ENCODE peak calls at places on chromosomes 4 and X, in four cellular contexts. One of them, this sample, is unnamed.

GRCh38 chr4:90025248-90025647 is 101.9 kb upstream of the CCSER1 start:
- DNase-seq in IMR-90: peak; percentile 0
- DNase-seq in K562: no peak
- DNase-seq in GM12878: no peak
- DNase-seq in this sample: peak; percentile 1

GRCh38 chrX:106621836-106622235 is 10.1 kb downstream of the RADX start:
- DNase-seq in IMR-90: no peak
- DNase-seq in K562: no peak
- DNase-seq in GM12878: no peak
- DNase-seq in this sample: no peak

GRCh38 chr4:139975830-139976272 is 178.1 kb downstream of the MAML3 start:
- DNase-seq in K562: no peak
- DNase-seq in GM12878: no peak
- DNase-seq in IMR-90: peak; percentile 56
- DNase-seq in this sample: no peak

GRCh38 chr4:34733185-34733916 is 1511.0 kb downstream of the ARAP2 start:
- DNase-seq in IMR-90: no peak
- DNase-seq in K562: no peak
- DNase-seq in GM12878: no peak
- DNase-seq in this sample: peak; percentile 81

GRCh38 chrX:41178201-41178600 is 93.0 kb downstream of the USP9X start:
- DNase-seq in K562: no peak
- DNase-seq in GM12878: peak; percentile 54
- DNase-seq in IMR-90: no peak
- DNase-seq in this sample: no peak

GRCh38 chr4:153887217-153887616 is 98.3 kb upstream of the SFRP2 start:
- DNase-seq in IMR-90: no peak
- DNase-seq in K562: no peak
- DNase-seq in GM12878: no peak
- DNase-seq in this sample: no peak

GRCh38 chr4:186500721-186501304 is 54.6 kb downstream of the MTNR1A start:
- DNase-seq in GM12878: no peak
- DNase-seq in K562: peak; percentile 82
- DNase-seq in IMR-90: peak; percentile 1
- DNase-seq in this sample: no peak

GRCh38 chrX:16838202-16839066 is 31.7 kb downstream of the RBBP7 start:
- DNase-seq in K562: no peak
- DNase-seq in GM12878: no peak
- DNase-seq in IMR-90: peak; percentile 80
- DNase-seq in this sample: no peak

GRCh38 chrX:103414561-103414960 is 38.2 kb downstream of the BEX3 start:
- DNase-seq in K562: no peak
- DNase-seq in GM12878: no peak
- DNase-seq in IMR-90: no peak
- DNase-seq in this sample: no peak

GRCh38 chr4:79210636-79211049 is 115.2 kb downstream of the NAA11 start:
- DNase-seq in GM12878: no peak
- DNase-seq in IMR-90: no peak
- DNase-seq in K562: no peak
- DNase-seq in this sample: no peak

GRCh38 chrX:49177873-49178480 is 6.3 kb downstream of the PLP2 start:
- DNase-seq in IMR-90: no peak
- DNase-seq in K562: no peak
- DNase-seq in GM12878: no peak
- DNase-seq in this sample: no peak

GRCh38 chr4:168076989-168077725 is 15.2 kb upstream of the ANXA10 start:
- DNase-seq in GM12878: peak; percentile 16
- DNase-seq in IMR-90: peak; percentile 71
- DNase-seq in K562: peak; percentile 38
- DNase-seq in this sample: peak; percentile 63

GRCh38 chrX:15107367-15107988 is 162.4 kb downstream of the ASB9 start:
- DNase-seq in K562: no peak
- DNase-seq in GM12878: no peak
- DNase-seq in IMR-90: no peak
- DNase-seq in this sample: peak; percentile 18

GRCh38 chr4:112296949-112297483 is at the start of gene ALPK1:
- DNase-seq in IMR-90: peak; percentile 94
- DNase-seq in GM12878: no peak
- DNase-seq in K562: peak; percentile 17
- DNase-seq in this sample: peak; percentile 83
- TF ChIP-seq ELK1 in IMR-90: no peak
- TF ChIP-seq ELK1 in GM12878: no peak
- TF ChIP-seq ELK1 in K562: no peak
- TF ChIP-seq ELK1 in this sample: no peak

GRCh38 chr4:142326181-142326580 is 519.9 kb downstream of the INPP4B start:
- DNase-seq in GM12878: no peak
- DNase-seq in K562: no peak
- DNase-seq in IMR-90: no peak
- DNase-seq in this sample: no peak

GRCh38 chr4:142318280-142318679 is 527.8 kb downstream of the INPP4B start:
- DNase-seq in K562: no peak
- DNase-seq in IMR-90: no peak
- DNase-seq in GM12878: no peak
- DNase-seq in this sample: no peak

GRCh38 chr4:142324572-142324971 is 521.5 kb downstream of the INPP4B start:
- DNase-seq in IMR-90: no peak
- DNase-seq in GM12878: peak; percentile 5
- DNase-seq in K562: no peak
- DNase-seq in this sample: no peak

GRCh38 chr4:142322996-142323395 is 523.1 kb downstream of the INPP4B start:
- DNase-seq in IMR-90: no peak
- DNase-seq in K562: no peak
- DNase-seq in GM12878: no peak
- DNase-seq in this sample: no peak
- TF ChIP-seq RFX5 in IMR-90: no peak
- TF ChIP-seq RFX5 in K562: no peak
- TF ChIP-seq RFX5 in GM12878: no peak
- TF ChIP-seq RFX5 in this sample: no peak

DNA sequence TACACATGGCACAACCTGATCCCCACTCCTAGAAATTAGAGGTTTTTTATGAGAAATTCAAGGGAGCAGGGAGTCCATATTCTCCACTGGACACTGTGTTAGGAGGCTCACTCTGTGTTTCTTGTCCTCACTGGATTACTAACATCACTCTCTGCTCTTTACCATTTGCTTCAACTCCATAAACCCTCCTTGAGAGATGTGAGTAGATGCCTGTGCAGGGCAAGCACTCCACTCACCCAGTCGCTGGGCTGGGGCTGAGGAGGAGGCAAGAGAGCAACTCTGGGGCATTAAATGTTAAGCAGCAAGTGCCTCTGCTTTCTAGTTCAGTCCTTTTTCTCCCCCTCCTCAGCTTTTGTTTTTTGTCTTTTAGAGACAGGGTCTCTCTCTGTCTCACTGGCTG is 115.1 kb downstream of the LARP7 start:
- DNase-seq in K562: no peak
- DNase-seq in GM12878: no peak
- DNase-seq in IMR-90: no peak
- DNase-seq in this sample: no peak
- TF ChIP-seq ELK1 in K562: no peak
- TF ChIP-seq ELK1 in GM12878: no peak
- TF ChIP-seq ELK1 in IMR-90: no peak
- TF ChIP-seq ELK1 in this sample: no peak

GRCh38 chr4:24060932-24061331 is 171.1 kb upstream of the PPARGC1A start:
- DNase-seq in GM12878: no peak
- DNase-seq in K562: no peak
- DNase-seq in IMR-90: no peak
- DNase-seq in this sample: no peak

GRCh38 chr4:24065974-24066373 is 176.1 kb upstream of the PPARGC1A start:
- DNase-seq in GM12878: no peak
- DNase-seq in K562: no peak
- DNase-seq in IMR-90: no peak
- DNase-seq in this sample: no peak

GRCh38 chr4:24059839-24060238 is 170.0 kb upstream of the PPARGC1A start:
- DNase-seq in IMR-90: no peak
- DNase-seq in GM12878: no peak
- DNase-seq in K562: no peak
- DNase-seq in this sample: no peak

GRCh38 chr4:24067367-24067766 is 177.5 kb upstream of the PPARGC1A start:
- DNase-seq in K562: no peak
- DNase-seq in GM12878: no peak
- DNase-seq in IMR-90: no peak
- DNase-seq in this sample: no peak

GRCh38 chr4:24063771-24064170 is 173.9 kb upstream of the PPARGC1A start:
- DNase-seq in IMR-90: no peak
- DNase-seq in GM12878: no peak
- DNase-seq in K562: no peak
- DNase-seq in this sample: no peak
- TF ChIP-seq RFX5 in IMR-90: no peak
- TF ChIP-seq RFX5 in GM12878: no peak
- TF ChIP-seq RFX5 in K562: no peak
- TF ChIP-seq RFX5 in this sample: no peak

DNA sequence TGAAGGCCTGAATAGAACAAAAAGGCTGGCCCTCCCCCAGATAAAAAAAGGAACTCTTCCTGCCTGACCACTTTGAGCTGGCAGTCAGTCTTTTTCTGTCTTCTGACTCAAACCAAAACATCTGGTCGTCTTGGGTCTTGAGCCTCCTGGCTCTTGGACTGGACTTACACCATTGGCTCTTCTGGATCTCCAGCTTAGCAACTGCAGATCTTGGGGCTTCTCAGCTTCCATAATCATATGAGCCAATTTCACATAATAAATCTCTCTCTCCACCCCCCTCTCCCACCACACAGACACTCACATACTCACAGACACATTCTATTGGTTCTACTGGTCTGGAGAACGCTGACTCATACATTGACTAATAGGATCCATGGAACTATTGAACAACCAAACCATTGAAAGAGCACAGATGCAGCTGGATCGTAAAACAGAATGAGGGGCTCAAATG is 15.6 kb upstream of the CWH43 start:
- DNase-seq in K562: no peak
- DNase-seq in GM12878: no peak
- DNase-seq in IMR-90: peak; percentile 84
- DNase-seq in this sample: no peak
- TF ChIP-seq ELK1 in K562: no peak
- TF ChIP-seq ELK1 in GM12878: no peak
- TF ChIP-seq ELK1 in IMR-90: no peak
- TF ChIP-seq ELK1 in this sample: no peak

DNA sequence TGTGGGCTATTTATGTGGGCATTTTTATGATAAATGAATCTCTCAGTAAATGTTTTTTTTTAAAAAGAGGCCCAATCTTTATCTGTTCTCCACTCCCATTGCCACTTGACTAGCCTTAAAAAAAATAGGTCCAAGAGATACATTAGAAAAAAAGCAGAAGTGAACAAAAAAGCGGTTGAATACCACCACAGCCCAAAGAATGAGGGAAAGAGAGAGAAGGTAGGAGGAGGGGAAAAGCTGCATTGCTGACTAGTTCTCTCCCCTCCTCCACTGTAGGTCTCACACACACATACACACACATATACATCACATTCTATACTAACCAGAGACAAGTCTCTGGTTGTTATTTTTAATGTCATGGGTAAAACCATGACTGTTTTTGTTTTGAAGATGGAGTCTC is 95.8 kb upstream of the IL13RA1 start:
- DNase-seq in K562: no peak
- DNase-seq in IMR-90: no peak
- DNase-seq in GM12878: no peak
- DNase-seq in this sample: no peak
- TF ChIP-seq RFX5 in K562: no peak
- TF ChIP-seq RFX5 in IMR-90: no peak
- TF ChIP-seq RFX5 in GM12878: no peak
- TF ChIP-seq RFX5 in this sample: no peak

GRCh38 chrX:12443534-12444098 is 305.3 kb downstream of the FRMPD4 start:
- DNase-seq in K562: no peak
- DNase-seq in GM12878: peak; percentile 60
- DNase-seq in IMR-90: no peak
- DNase-seq in this sample: no peak

GRCh38 chrX:12446342-12447075 is 308.2 kb downstream of the FRMPD4 start:
- DNase-seq in IMR-90: peak; percentile 55
- DNase-seq in GM12878: no peak
- DNase-seq in K562: no peak
- DNase-seq in this sample: peak; percentile 8

GRCh38 chrX:12440245-12440644 is 302.0 kb downstream of the FRMPD4 start:
- DNase-seq in K562: no peak
- DNase-seq in IMR-90: no peak
- DNase-seq in GM12878: no peak
- DNase-seq in this sample: no peak

GRCh38 chrX:12439396-12439795 is 301.1 kb downstream of the FRMPD4 start:
- DNase-seq in IMR-90: no peak
- DNase-seq in K562: no peak
- DNase-seq in GM12878: no peak
- DNase-seq in this sample: no peak

GRCh38 chrX:12441376-12442128 is 303.3 kb downstream of the FRMPD4 start:
- DNase-seq in IMR-90: peak; percentile 87
- DNase-seq in K562: no peak
- DNase-seq in GM12878: no peak
- DNase-seq in this sample: no peak
- TF ChIP-seq ELK1 in IMR-90: no peak
- TF ChIP-seq ELK1 in K562: no peak
- TF ChIP-seq ELK1 in GM12878: no peak
- TF ChIP-seq ELK1 in this sample: no peak